ENCODE peak calls at places on chromosomes 3 and 15, in four cellular contexts. M is HepG2, W is GM12878, D is HCT116. O is an unnamed sample.

GRCh38 chr15:85306946-85307686 is 73.3 kb upstream of the AKAP13 start:
- DNase-seq in W (no peak), M (no peak), D (no peak), O (no peak)

GRCh38 chr15:72835289-72835890 is 51.8 kb upstream of the ADPGK start:
- DNase-seq in W (no peak), M (peak), D (peak), O (peak)

GRCh38 chr3:99842826-99843589 is 25.3 kb downstream of the CMSS1 start:
- DNase-seq in D (peak), W (no peak), M (peak), O (peak)

GRCh38 chr3:31028766-31029165 is 134.3 kb upstream of the GADL1 start:
- DNase-seq in D (no peak), W (no peak), M (no peak), O (no peak)

GRCh38 chr3:187020376-187020775 is 90.0 kb downstream of the ST6GAL1 start:
- DNase-seq in D (no peak), W (no peak), M (no peak), O (no peak)

GRCh38 chr3:129576514-129577345 is 29.7 kb downstream of the PLXND1 start:
- DNase-seq in M (peak), W (peak), D (no peak), O (peak)

GRCh38 chr3:172213168-172213567 is 173.8 kb downstream of the FNDC3B start:
- DNase-seq in M (no peak), D (no peak), W (peak), O (no peak)

GRCh38 chr3:108389361-108389760 is 93.0 kb downstream of the HHLA2 start:
- DNase-seq in W (no peak), M (no peak), D (no peak), O (no peak)

GRCh38 chr3:52721002-52721741 is 15.3 kb downstream of the SPCS1 start:
- DNase-seq in M (no peak), D (no peak), W (no peak), O (no peak)

GRCh38 chr15:65801229-65801813 is 9.2 kb upstream of the DENND4A start:
- DNase-seq in D (no peak), W (no peak), M (peak), O (no peak)

GRCh38 chr3:133038731-133039398 is 674 bp downstream of the TMEM108 start:
- DNase-seq in D (no peak), W (no peak), M (no peak), O (peak)

GRCh38 chr15:99433757-99434211 is 132.0 kb upstream of the MEF2A start:
- DNase-seq in W (no peak), D (no peak), M (no peak), O (no peak)

GRCh38 chr15:28184166-28184565 is 85.1 kb upstream of the OCA2 start:
- DNase-seq in M (no peak), W (no peak), D (no peak), O (no peak)

GRCh38 chr3:18062289-18063025 is 320.0 kb upstream of the TBC1D5 start:
- DNase-seq in W (no peak), M (no peak), D (no peak), O (no peak)

GRCh38 chr3:131972550-131972949 is 62.3 kb downstream of the CPNE4 start:
- DNase-seq in W (no peak), D (no peak), M (no peak), O (no peak)

GRCh38 chr3:58332575-58333179 is at the start of gene PXK:
- DNase-seq in M (peak), W (no peak), D (peak), O (peak)

GRCh38 chr3:28326458-28326926 is 22.0 kb upstream of the ZCWPW2 start:
- DNase-seq in W (peak), M (no peak), D (no peak), O (no peak)

GRCh38 chr3:156735471-156735870 is 61.1 kb downstream of the TIPARP start:
- DNase-seq in M (no peak), W (no peak), D (no peak), O (peak)

GRCh38 chr15:79372428-79372827 is 59.7 kb upstream of the MINAR1 start:
- DNase-seq in M (no peak), D (no peak), W (no peak), O (no peak)

GRCh38 chr3:106609666-106610301 is 741.0 kb upstream of the CBLB start:
- DNase-seq in D (peak), M (peak), W (peak), O (peak)

GRCh38 chr3:149727676-149728075 is 24.6 kb downstream of the COMMD2 start:
- DNase-seq in D (no peak), W (no peak), M (no peak), O (no peak)

GRCh38 chr3:165641569-165642310 is 195.5 kb downstream of the BCHE start:
- DNase-seq in W (no peak), D (no peak), M (no peak), O (no peak)

GRCh38 chr15:36579792-36580431 is 486 bp downstream of the CDIN1 start:
- DNase-seq in W (no peak), D (no peak), M (peak), O (no peak)

GRCh38 chr15:68578960-68579935 is at the start of gene CORO2B:
- DNase-seq in M (no peak), D (no peak), W (no peak), O (no peak)

GRCh38 chr3:179108091-179108490 is 36.5 kb upstream of the ZMAT3 start:
- DNase-seq in M (no peak), W (no peak), D (no peak), O (no peak)

GRCh38 chr3:18344306-18345014 is 80.7 kb downstream of the SATB1 start:
- DNase-seq in M (no peak), D (no peak), W (no peak), O (no peak)

GRCh38 chr3:155418426-155418825 is 124.9 kb upstream of the STRIT1 start:
- DNase-seq in W (no peak), M (no peak), D (no peak), O (no peak)

GRCh38 chr3:106707347-106707746 is 669.9 kb upstream of the CCDC54 start:
- DNase-seq in W (no peak), D (no peak), M (no peak), O (no peak)

GRCh38 chr3:187280644-187281043 is 10.9 kb downstream of the MASP1 start:
- DNase-seq in M (no peak), W (no peak), D (no peak), O (no peak)

GRCh38 chr3:99648091-99648490 is 9.7 kb downstream of the COL8A1 start:
- DNase-seq in M (no peak), D (no peak), W (no peak), O (no peak)

GRCh38 chr3:196431193-196432136 is 762 bp downstream of the UBXN7 start:
- DNase-seq in M (peak), D (no peak), W (no peak), O (peak)
- TF ChIP-seq JUND in M (no peak), D (no peak), W (no peak), O (no peak)

GRCh38 chr3:128569756-128570155 is 76.8 kb upstream of the GATA2 start:
- DNase-seq in D (no peak), W (no peak), M (no peak), O (no peak)

GRCh38 chr3:128572013-128572412 is 78.6 kb downstream of the RPN1 start:
- DNase-seq in W (no peak), D (no peak), M (no peak), O (no peak)

GRCh38 chr3:128567705-128568356 is 74.8 kb upstream of the GATA2 start:
- DNase-seq in D (no peak), W (no peak), M (no peak), O (no peak)

GRCh38 chr3:128567141-128567540 is 74.1 kb upstream of the GATA2 start:
- DNase-seq in M (no peak), W (no peak), D (no peak), O (no peak)

GRCh38 chr3:128568602-128569490 is 75.8 kb upstream of the GATA2 start:
- DNase-seq in W (no peak), M (no peak), D (no peak), O (no peak)
- TF ChIP-seq JUND in W (no peak), M (no peak), D (no peak), O (no peak)

GRCh38 chr3:65481085-65481484 is 557.6 kb downstream of the MAGI1 start:
- DNase-seq in D (no peak), M (no peak), W (no peak), O (no peak)
- TF ChIP-seq JUND in D (no peak), M (no peak), W (no peak), O (no peak)

GRCh38 chr3:57164217-57164605 is 942 bp downstream of the IL17RD start:
- DNase-seq in W (no peak), M (no peak), D (no peak), O (no peak)
- TF ChIP-seq JUND in W (no peak), M (no peak), D (no peak), O (no peak)

GRCh38 chr3:23676093-23676492 is 129.7 kb upstream of the UBE2E1 start:
- DNase-seq in D (no peak), M (no peak), W (no peak), O (no peak)
- TF ChIP-seq JUND in D (no peak), M (no peak), W (no peak), O (no peak)